ENCODE peak calls at places on chromosomes 11 and 22, in nine cellular contexts. One of them, this sample, is unnamed.

GRCh38 chr11:28107331-28107725 is 628 bp downstream of the KIF18A start:
- DNase-seq in cardiac fibroblast: no peak
- DNase-seq in kidney: no peak
- DNase-seq in lower lobe of right lung: no peak
- DNase-seq in endothelial cell: peak; percentile 13
- DNase-seq in neural progenitor cell: peak; percentile 59
- DNase-seq in tibial artery: no peak
- DNase-seq in CD8-positive, alpha-beta T cell: no peak
- DNase-seq in fibroblast of lung: no peak
- DNase-seq in this sample: no peak

GRCh38 chr22:50112151-50113118 is 22.6 kb downstream of the MOV10L1 start:
- DNase-seq in CD8-positive, alpha-beta T cell: no peak
- DNase-seq in neural progenitor cell: no peak
- DNase-seq in kidney: no peak
- DNase-seq in tibial artery: no peak
- DNase-seq in fibroblast of lung: peak; percentile 90
- DNase-seq in lower lobe of right lung: no peak
- DNase-seq in endothelial cell: peak; percentile 46
- DNase-seq in cardiac fibroblast: peak; percentile 90
- DNase-seq in this sample: no peak

GRCh38 chr11:115333106-115333505 is 171.1 kb downstream of the CADM1 start:
- DNase-seq in endothelial cell: no peak
- DNase-seq in lower lobe of right lung: no peak
- DNase-seq in tibial artery: no peak
- DNase-seq in CD8-positive, alpha-beta T cell: no peak
- DNase-seq in fibroblast of lung: peak; percentile 84
- DNase-seq in neural progenitor cell: no peak
- DNase-seq in cardiac fibroblast: no peak
- DNase-seq in kidney: no peak
- DNase-seq in this sample: no peak

GRCh38 chr22:39259698-39260097 is 14.9 kb upstream of the PDGFB start:
- DNase-seq in kidney: no peak
- DNase-seq in cardiac fibroblast: no peak
- DNase-seq in lower lobe of right lung: no peak
- DNase-seq in CD8-positive, alpha-beta T cell: no peak
- DNase-seq in endothelial cell: no peak
- DNase-seq in neural progenitor cell: no peak
- DNase-seq in tibial artery: no peak
- DNase-seq in fibroblast of lung: no peak
- DNase-seq in this sample: no peak

GRCh38 chr11:65685981-65686380 is 23.3 kb upstream of the RELA start:
- DNase-seq in cardiac fibroblast: peak; percentile 30
- DNase-seq in kidney: no peak
- DNase-seq in neural progenitor cell: no peak
- DNase-seq in CD8-positive, alpha-beta T cell: no peak
- DNase-seq in tibial artery: no peak
- DNase-seq in lower lobe of right lung: no peak
- DNase-seq in endothelial cell: no peak
- DNase-seq in fibroblast of lung: peak; percentile 9
- DNase-seq in this sample: no peak

GRCh38 chr11:108571001-108571400 is 22.6 kb downstream of the EXPH5 start:
- DNase-seq in fibroblast of lung: no peak
- DNase-seq in kidney: no peak
- DNase-seq in lower lobe of right lung: no peak
- DNase-seq in CD8-positive, alpha-beta T cell: no peak
- DNase-seq in cardiac fibroblast: no peak
- DNase-seq in tibial artery: no peak
- DNase-seq in endothelial cell: no peak
- DNase-seq in neural progenitor cell: no peak
- DNase-seq in this sample: no peak

GRCh38 chr22:37167176-37167980 is 17.7 kb upstream of the IL2RB start:
- DNase-seq in tibial artery: no peak
- DNase-seq in CD8-positive, alpha-beta T cell: no peak
- DNase-seq in kidney: peak; percentile 74
- DNase-seq in endothelial cell: no peak
- DNase-seq in lower lobe of right lung: peak; percentile 30
- DNase-seq in cardiac fibroblast: no peak
- DNase-seq in neural progenitor cell: no peak
- DNase-seq in fibroblast of lung: no peak
- DNase-seq in this sample: peak; percentile 70

GRCh38 chr11:94948070-94948617 is 25.2 kb downstream of the CWC15 start:
- DNase-seq in tibial artery: no peak
- DNase-seq in fibroblast of lung: peak; percentile 93
- DNase-seq in CD8-positive, alpha-beta T cell: no peak
- DNase-seq in kidney: no peak
- DNase-seq in neural progenitor cell: no peak
- DNase-seq in cardiac fibroblast: peak; percentile 49
- DNase-seq in endothelial cell: no peak
- DNase-seq in lower lobe of right lung: no peak
- DNase-seq in this sample: no peak

DNA sequence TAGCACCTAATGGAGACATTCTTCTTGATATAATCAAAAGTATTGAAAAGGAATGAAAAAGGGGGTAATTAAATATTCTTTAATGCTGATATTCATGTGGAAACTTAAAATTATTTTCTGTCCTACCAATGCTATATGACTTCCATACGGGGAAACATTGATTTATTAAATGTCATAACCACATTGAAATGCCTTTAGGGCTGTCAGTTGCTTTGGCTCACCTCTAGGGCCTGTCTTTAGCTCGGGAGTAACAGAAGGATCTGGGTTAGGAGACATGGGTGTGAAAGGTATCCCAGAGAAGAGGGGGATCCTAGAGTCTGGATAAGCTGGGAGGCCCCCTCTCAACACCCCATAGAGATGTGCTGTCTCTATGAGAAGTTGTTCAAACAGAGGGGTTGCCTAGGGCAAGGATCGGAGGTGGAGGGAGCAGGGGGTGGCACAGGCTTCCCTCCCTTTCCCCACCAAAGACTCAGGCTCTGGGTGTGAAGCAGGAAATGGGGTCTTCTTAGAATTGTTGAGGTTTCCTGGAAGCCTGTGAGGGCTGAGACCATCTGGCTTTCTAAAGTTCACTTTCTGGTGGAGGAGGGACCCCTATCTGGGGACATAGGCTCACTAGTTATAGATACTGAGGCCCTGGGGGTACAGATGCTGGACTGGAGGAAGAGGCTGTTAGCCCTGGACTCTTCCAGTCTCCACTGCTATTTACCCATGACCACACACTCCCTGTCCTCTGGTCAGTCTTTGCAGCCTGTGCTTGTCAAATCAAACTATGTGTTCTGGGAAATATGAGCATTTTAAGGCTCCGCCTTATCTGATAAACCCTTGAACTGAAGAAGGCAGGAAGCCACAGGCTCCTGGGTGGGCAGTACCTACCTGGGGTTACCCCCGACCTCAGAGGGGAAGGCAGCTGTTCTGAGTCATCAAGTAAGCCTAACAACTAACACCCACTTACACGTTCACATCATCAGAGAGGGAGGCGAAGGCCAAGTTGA is 55.8 kb upstream of the RRAS2 start:
- DNase-seq in neural progenitor cell: no peak
- DNase-seq in tibial artery: no peak
- DNase-seq in endothelial cell: no peak
- DNase-seq in fibroblast of lung: peak; percentile 65
- DNase-seq in kidney: no peak
- DNase-seq in lower lobe of right lung: no peak
- DNase-seq in CD8-positive, alpha-beta T cell: peak; percentile 72
- DNase-seq in cardiac fibroblast: peak; percentile 36
- DNase-seq in this sample: no peak
- TF ChIP-seq CTCF in neural progenitor cell: no peak
- TF ChIP-seq CTCF in tibial artery: no peak
- TF ChIP-seq CTCF in endothelial cell: no peak
- TF ChIP-seq CTCF in fibroblast of lung: peak; percentile 4
- TF ChIP-seq CTCF in kidney: no peak
- TF ChIP-seq CTCF in lower lobe of right lung: no peak
- TF ChIP-seq CTCF in CD8-positive, alpha-beta T cell: no peak
- TF ChIP-seq CTCF in cardiac fibroblast: no peak
- TF ChIP-seq CTCF in this sample: no peak

DNA sequence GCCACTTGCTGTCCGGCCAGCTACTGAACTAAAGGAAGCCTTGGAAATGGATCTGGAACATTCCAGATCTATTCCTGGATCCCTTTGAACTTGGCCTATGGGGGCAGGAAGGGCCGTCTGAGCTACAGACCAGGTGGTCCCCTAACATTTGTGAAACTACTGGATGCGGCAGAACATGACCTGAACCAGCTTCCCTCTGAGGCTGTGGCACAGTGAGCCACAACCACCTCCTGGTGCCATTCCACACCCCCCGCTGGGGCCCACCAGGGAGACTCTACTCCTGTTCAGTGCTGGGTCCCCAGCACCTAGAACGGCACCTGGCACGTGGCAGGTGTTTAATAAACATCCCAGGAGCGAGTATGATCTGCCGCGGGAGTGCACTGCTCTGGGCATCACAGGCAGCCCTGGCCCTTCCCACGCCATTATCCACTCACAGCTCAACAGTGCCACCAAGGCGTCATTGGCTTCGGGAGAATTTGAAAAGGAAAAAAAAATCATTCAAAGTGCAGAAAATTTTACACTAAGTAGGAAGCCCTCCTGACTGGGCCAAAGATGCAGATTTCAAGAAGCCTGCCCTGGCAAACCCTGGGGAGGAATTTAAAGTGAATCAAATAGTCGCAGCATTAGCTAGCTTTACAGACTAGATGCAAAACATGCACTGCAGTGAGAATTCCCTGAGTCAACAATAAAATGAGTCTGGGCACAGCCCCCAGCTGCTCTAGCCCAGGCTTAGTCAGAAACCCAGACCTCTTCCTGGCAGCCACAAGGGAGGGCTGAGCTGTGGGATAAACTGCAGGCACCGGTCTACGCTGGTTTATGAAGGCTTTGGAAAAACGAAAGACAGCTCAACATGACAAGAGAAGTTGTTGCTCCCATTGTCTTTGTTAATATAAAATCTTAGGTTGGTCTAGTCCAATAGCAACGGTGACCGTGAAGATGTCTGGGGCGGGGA is 14.3 kb upstream of the EFCAB6 start:
- DNase-seq in cardiac fibroblast: peak; percentile 62
- DNase-seq in CD8-positive, alpha-beta T cell: no peak
- DNase-seq in kidney: peak; percentile 74
- DNase-seq in fibroblast of lung: peak; percentile 82
- DNase-seq in tibial artery: peak; percentile 20
- DNase-seq in lower lobe of right lung: no peak
- DNase-seq in endothelial cell: no peak
- DNase-seq in neural progenitor cell: no peak
- DNase-seq in this sample: peak; percentile 79
- TF ChIP-seq CTCF in cardiac fibroblast: no peak
- TF ChIP-seq CTCF in CD8-positive, alpha-beta T cell: no peak
- TF ChIP-seq CTCF in kidney: peak; percentile 58
- TF ChIP-seq CTCF in fibroblast of lung: peak; percentile 41
- TF ChIP-seq CTCF in tibial artery: no peak
- TF ChIP-seq CTCF in lower lobe of right lung: peak; percentile 30
- TF ChIP-seq CTCF in endothelial cell: no peak
- TF ChIP-seq CTCF in neural progenitor cell: no peak
- TF ChIP-seq CTCF in this sample: peak; percentile 75

GRCh38 chr11:110373061-110373702 is 56.6 kb upstream of the FDX1 start:
- DNase-seq in kidney: no peak
- DNase-seq in CD8-positive, alpha-beta T cell: no peak
- DNase-seq in tibial artery: no peak
- DNase-seq in cardiac fibroblast: peak; percentile 20
- DNase-seq in endothelial cell: no peak
- DNase-seq in neural progenitor cell: no peak
- DNase-seq in fibroblast of lung: peak; percentile 36
- DNase-seq in lower lobe of right lung: no peak
- DNase-seq in this sample: no peak

GRCh38 chr11:110366234-110366633 is 63.5 kb upstream of the FDX1 start:
- DNase-seq in CD8-positive, alpha-beta T cell: no peak
- DNase-seq in neural progenitor cell: no peak
- DNase-seq in fibroblast of lung: peak; percentile 55
- DNase-seq in kidney: peak; percentile 70
- DNase-seq in tibial artery: no peak
- DNase-seq in endothelial cell: no peak
- DNase-seq in lower lobe of right lung: peak; percentile 87
- DNase-seq in cardiac fibroblast: peak; percentile 68
- DNase-seq in this sample: no peak

GRCh38 chr11:110362916-110363574 is 66.6 kb upstream of the RDX start:
- DNase-seq in cardiac fibroblast: peak; percentile 53
- DNase-seq in kidney: no peak
- DNase-seq in CD8-positive, alpha-beta T cell: no peak
- DNase-seq in tibial artery: no peak
- DNase-seq in fibroblast of lung: no peak
- DNase-seq in lower lobe of right lung: no peak
- DNase-seq in neural progenitor cell: peak; percentile 81
- DNase-seq in endothelial cell: peak; percentile 54
- DNase-seq in this sample: no peak

DNA sequence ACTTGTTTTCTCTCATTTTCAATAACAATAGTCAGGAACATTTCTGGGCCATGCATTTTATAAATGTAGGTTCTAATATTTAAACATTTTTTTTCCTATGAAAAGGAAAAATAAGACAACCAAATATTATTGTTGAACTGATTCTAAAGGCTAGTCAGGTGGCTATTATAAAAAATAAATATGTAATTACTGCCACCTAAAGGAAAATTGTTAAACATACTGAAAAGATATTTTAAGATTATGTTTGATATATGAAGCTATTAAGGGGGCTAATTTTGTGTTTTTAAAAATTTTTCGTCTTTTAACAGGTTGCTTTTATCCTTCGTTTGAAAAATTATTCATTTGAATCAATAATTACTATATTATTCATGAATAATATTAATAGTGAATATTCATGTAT is 62.2 kb upstream of the FDX1 start:
- DNase-seq in CD8-positive, alpha-beta T cell: no peak
- DNase-seq in kidney: no peak
- DNase-seq in lower lobe of right lung: no peak
- DNase-seq in neural progenitor cell: no peak
- DNase-seq in fibroblast of lung: no peak
- DNase-seq in tibial artery: no peak
- DNase-seq in endothelial cell: no peak
- DNase-seq in cardiac fibroblast: peak; percentile 40
- DNase-seq in this sample: no peak
- TF ChIP-seq CTCF in CD8-positive, alpha-beta T cell: no peak
- TF ChIP-seq CTCF in kidney: no peak
- TF ChIP-seq CTCF in lower lobe of right lung: no peak
- TF ChIP-seq CTCF in neural progenitor cell: no peak
- TF ChIP-seq CTCF in fibroblast of lung: no peak
- TF ChIP-seq CTCF in tibial artery: no peak
- TF ChIP-seq CTCF in endothelial cell: no peak
- TF ChIP-seq CTCF in cardiac fibroblast: no peak
- TF ChIP-seq CTCF in this sample: peak; percentile 86

GRCh38 chr11:60890696-60891095 is 15.7 kb downstream of the PRPF19 start:
- DNase-seq in CD8-positive, alpha-beta T cell: no peak
- DNase-seq in neural progenitor cell: no peak
- DNase-seq in endothelial cell: no peak
- DNase-seq in tibial artery: no peak
- DNase-seq in cardiac fibroblast: no peak
- DNase-seq in kidney: no peak
- DNase-seq in fibroblast of lung: no peak
- DNase-seq in lower lobe of right lung: no peak
- DNase-seq in this sample: no peak

GRCh38 chr11:60889869-60890311 is 16.5 kb downstream of the PRPF19 start:
- DNase-seq in endothelial cell: no peak
- DNase-seq in cardiac fibroblast: no peak
- DNase-seq in lower lobe of right lung: no peak
- DNase-seq in fibroblast of lung: no peak
- DNase-seq in neural progenitor cell: no peak
- DNase-seq in tibial artery: no peak
- DNase-seq in kidney: no peak
- DNase-seq in CD8-positive, alpha-beta T cell: no peak
- DNase-seq in this sample: no peak

GRCh38 chr11:60891103-60891741 is 15.2 kb downstream of the PRPF19 start:
- DNase-seq in CD8-positive, alpha-beta T cell: no peak
- DNase-seq in tibial artery: no peak
- DNase-seq in endothelial cell: no peak
- DNase-seq in kidney: no peak
- DNase-seq in fibroblast of lung: peak; percentile 35
- DNase-seq in lower lobe of right lung: no peak
- DNase-seq in cardiac fibroblast: peak; percentile 60
- DNase-seq in neural progenitor cell: no peak
- DNase-seq in this sample: no peak

GRCh38 chr11:60887531-60887930 is 18.9 kb downstream of the PRPF19 start:
- DNase-seq in endothelial cell: peak; percentile 62
- DNase-seq in tibial artery: no peak
- DNase-seq in CD8-positive, alpha-beta T cell: peak; percentile 37
- DNase-seq in fibroblast of lung: peak; percentile 27
- DNase-seq in neural progenitor cell: peak; percentile 70
- DNase-seq in lower lobe of right lung: no peak
- DNase-seq in cardiac fibroblast: peak; percentile 69
- DNase-seq in kidney: no peak
- DNase-seq in this sample: no peak
- TF ChIP-seq CTCF in endothelial cell: peak; percentile 46
- TF ChIP-seq CTCF in tibial artery: peak; percentile 31
- TF ChIP-seq CTCF in CD8-positive, alpha-beta T cell: peak; percentile 52
- TF ChIP-seq CTCF in fibroblast of lung: peak; percentile 73
- TF ChIP-seq CTCF in neural progenitor cell: peak; percentile 66
- TF ChIP-seq CTCF in lower lobe of right lung: peak; percentile 36
- TF ChIP-seq CTCF in cardiac fibroblast: peak; percentile 84
- TF ChIP-seq CTCF in kidney: peak; percentile 23
- TF ChIP-seq CTCF in this sample: peak; percentile 80

This sample was measured in chondrocyte.